ENCODE peak calls at places on chromosomes 5 and 9, in six cellular contexts. J, W, L, I, M and Y are unnamed samples.

GRCh38 chr5:55599148-55600050 is 64.6 kb upstream of the PLPP1 start:
- DNase-seq in J (no peak), W (no peak), L (peak; percentile 74), I (no peak), M (no peak), Y (no peak)

GRCh38 chr9:89309608-89310485 is 1.1 kb upstream of the CKS2 start:
- DNase-seq in J (no peak), W (no peak), L (peak; percentile 37), I (no peak), M (no peak), Y (peak; percentile 30)

GRCh38 chr9:79060726-79061125 is 511.0 kb upstream of the TLE4 start:
- DNase-seq in J (no peak), W (no peak), L (no peak), I (no peak), M (no peak), Y (no peak)

GRCh38 chr9:135474915-135475314 is 4.7 kb upstream of the PPP1R26 start:
- DNase-seq in J (peak; percentile 21), W (no peak), L (peak; percentile 25), I (peak; percentile 74), M (peak; percentile 60), Y (peak; percentile 25)

GRCh38 chr9:133558191-133559126 is 24.0 kb downstream of the ADAMTSL2 start:
- DNase-seq in J (peak; percentile 68), W (peak; percentile 32), L (peak; percentile 26), I (peak; percentile 67), M (no peak), Y (peak; percentile 58)

GRCh38 chr9:79633558-79633957 is 61.8 kb downstream of the TLE4 start:
- DNase-seq in J (no peak), W (no peak), L (no peak), I (no peak), M (no peak), Y (no peak)

GRCh38 chr9:12935714-12936113 is 160.9 kb downstream of the LURAP1L start:
- DNase-seq in J (no peak), W (no peak), L (peak; percentile 59), I (no peak), M (no peak), Y (no peak)

GRCh38 chr9:135524130-135524861 is 3.1 kb downstream of the LCN1 start:
- DNase-seq in J (no peak), W (no peak), L (no peak), I (no peak), M (no peak), Y (no peak)

GRCh38 chr5:64947031-64947430 is 178.3 kb downstream of the CWC27 start:
- DNase-seq in J (peak; percentile 22), W (no peak), L (peak; percentile 81), I (no peak), M (no peak), Y (no peak)

GRCh38 chr9:89463986-89464901 is 33.7 kb downstream of the SEMA4D start:
- DNase-seq in J (no peak), W (peak; percentile 85), L (no peak), I (no peak), M (no peak), Y (peak; percentile 89)

GRCh38 chr9:124658165-124659017 is 112.7 kb downstream of the NR6A1 start:
- DNase-seq in J (peak; percentile 76), W (peak; percentile 93), L (peak; percentile 95), I (peak; percentile 23), M (peak; percentile 97), Y (peak; percentile 96)

GRCh38 chr5:81782811-81783210 is 31.9 kb upstream of the SSBP2 start:
- DNase-seq in J (no peak), W (no peak), L (no peak), I (no peak), M (no peak), Y (peak; percentile 43)

GRCh38 chr9:134358026-134358967 is 32.0 kb downstream of the RXRA start:
- DNase-seq in J (no peak), W (no peak), L (no peak), I (no peak), M (no peak), Y (peak; percentile 63)

GRCh38 chr9:121837113-121838010 is 185.9 kb downstream of the DAB2IP start:
- DNase-seq in J (no peak), W (no peak), L (no peak), I (no peak), M (no peak), Y (no peak)

DNA sequence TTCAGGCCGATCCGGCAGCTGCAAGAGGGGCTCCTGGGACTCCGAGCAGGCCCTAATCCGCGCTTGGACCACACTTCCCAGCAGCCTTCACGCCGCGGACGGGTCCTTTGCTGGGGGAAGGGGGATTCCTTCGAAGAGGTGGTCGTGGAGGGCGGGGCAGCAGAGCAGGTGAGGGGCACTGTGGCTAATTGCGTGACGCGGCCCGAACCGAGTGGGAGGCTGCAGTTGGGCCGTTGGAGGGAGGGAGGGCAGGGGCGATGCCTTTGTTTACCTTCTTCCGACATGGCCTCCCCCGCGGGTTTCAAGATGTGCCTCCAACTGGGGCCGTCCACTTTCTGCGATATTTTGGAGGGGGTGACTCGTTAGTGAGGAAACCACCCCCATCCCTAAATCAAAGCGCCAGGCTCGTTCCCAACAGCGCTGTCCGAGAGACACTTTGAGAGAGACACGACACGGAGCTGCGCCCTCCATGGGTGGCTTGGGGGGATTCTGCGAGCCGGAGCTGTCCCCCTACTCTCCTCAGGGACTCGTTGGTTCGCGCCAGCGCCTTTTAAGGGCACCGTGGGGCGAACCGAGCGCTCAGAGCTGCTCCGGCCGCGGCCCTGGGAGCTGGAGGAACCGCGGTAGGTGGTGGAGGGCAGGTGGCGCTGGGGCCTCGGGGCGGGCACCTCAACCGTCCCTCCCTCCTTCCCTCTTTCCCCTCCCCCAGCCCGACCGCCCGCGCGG is at the start of gene FAM53C:
- DNase-seq in J (peak; percentile 83), W (peak; percentile 79), L (peak; percentile 95), I (no peak), M (peak; percentile 93), Y (peak; percentile 93)
- TF ChIP-seq CTCF in J (peak; percentile 36), W (no peak), L (no peak), I (no peak), M (no peak), Y (no peak)

DNA sequence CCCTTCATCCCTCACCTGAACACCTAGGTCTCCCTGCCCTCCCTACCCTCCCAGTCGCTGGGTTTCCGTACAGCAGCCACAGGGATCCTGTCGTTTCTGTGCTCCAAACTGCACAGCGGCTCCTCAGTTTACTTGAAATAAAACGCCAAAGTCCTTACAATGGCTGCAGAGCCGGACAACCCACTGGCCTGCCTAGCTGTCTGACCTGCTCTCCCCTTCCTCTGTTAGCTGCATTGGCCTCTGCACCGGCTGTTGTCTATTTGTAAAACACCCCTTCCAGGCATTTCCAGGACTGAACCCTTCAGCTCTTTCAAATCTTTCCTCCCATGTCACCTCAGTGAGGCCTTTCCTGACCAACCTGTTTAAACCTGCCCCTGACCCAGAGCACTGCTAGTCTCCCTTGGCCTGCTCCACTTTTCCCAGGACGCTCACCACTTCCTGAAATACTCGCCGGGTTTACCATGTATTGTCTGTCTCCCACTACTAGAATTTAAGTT is 9.1 kb upstream of the MGAT1 start:
- DNase-seq in J (no peak), W (no peak), L (no peak), I (no peak), M (no peak), Y (no peak)
- H3K4me3 ChIP-seq in J (peak overlapping the region; percentile 57), W (peak overlapping the region; percentile 75), L (no peak overlapping the region), I (peak overlapping the region; percentile 68), M (peak overlapping the region; percentile 76), Y (no peak overlapping the region)

DNA sequence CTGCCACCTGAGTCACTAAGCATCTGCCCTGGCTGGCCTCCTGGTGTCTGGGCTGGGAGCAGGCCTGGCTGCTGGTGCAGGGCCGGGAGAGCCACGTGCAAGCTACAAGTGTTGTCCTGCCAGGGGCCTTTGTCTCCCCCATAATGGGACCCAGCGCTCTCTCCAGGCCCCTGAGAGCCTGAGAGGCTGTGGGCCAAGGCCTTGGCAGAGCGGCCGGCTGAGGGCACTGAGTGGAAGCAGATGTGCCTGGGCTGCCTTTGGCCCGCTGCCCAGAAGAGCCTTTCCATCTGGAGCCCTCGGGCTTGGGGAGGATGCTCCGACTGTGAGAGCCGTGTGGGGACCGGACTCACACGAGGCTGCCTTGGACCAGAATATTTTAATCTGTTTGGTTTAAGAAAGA is 185.5 kb downstream of the RGS3 start:
- DNase-seq in J (no peak), W (no peak), L (peak; percentile 64), I (no peak), M (no peak), Y (no peak)
- TF ChIP-seq MYC in J (no peak), W (no peak), L (no peak), I (no peak), M (no peak), Y (no peak)

GRCh38 chr5:161924270-161924669 is 76.3 kb downstream of the GABRA1 start:
- DNase-seq in J (no peak), W (no peak), L (no peak), I (no peak), M (no peak), Y (no peak)

GRCh38 chr5:161921781-161922180 is 73.9 kb downstream of the GABRA1 start:
- DNase-seq in J (no peak), W (no peak), L (no peak), I (no peak), M (no peak), Y (no peak)

DNA sequence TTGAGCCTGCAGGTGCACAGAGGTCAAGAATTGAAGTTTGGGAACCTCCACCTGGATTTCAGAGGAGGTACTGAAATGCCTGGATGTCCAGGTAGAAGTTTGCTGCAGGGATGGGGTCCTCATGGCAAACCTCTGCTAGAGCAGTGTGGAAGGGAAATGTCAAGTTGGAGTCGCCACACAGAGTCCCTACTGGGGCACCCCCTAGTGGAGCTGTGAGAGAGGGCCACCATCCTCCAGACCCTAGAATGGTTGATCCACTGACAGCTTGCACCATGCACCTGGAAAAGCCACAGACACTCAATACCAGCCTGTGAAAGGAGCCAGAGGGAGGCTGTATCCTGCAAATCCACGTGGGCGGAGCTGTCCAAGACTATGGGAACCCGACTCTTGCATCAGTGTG is 78.0 kb downstream of the GABRA1 start:
- DNase-seq in J (no peak), W (no peak), L (no peak), I (no peak), M (no peak), Y (peak; percentile 7)
- TF ChIP-seq CTCF in J (no peak), W (peak; percentile 26), L (no peak), I (no peak), M (no peak), Y (peak; percentile 29)

DNA sequence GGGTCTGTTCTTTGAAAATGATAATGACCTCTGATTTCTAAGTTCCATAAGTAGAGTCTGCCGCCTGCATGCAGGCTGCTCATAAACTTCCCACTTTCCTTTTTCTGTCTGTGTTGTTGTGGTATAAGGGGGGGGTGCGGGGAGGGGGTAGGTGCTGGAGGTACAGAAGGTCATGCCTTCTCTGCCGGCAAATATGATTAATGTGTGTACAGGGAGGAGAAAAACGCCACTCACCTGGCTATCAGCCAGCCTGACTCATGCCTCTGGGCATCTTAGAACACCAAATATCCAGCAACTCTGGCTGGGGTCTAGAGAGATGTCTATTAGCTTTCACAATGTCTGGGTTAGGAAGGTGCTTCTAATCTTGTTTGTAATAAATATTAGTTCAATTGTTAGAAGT is 128.3 kb downstream of the EFNA5 start:
- DNase-seq in J (peak; percentile 61), W (peak; percentile 52), L (peak; percentile 98), I (no peak), M (peak; percentile 97), Y (no peak)
- H3K4me3 ChIP-seq in J (no peak overlapping the region), W (no peak overlapping the region), L (peak overlapping the region; percentile 55), I (no peak overlapping the region), M (peak overlapping the region; percentile 34), Y (no peak overlapping the region)

GRCh38 chr5:178309271-178310008 is 76.8 kb upstream of the PHYKPL start:
- DNase-seq in J (no peak), W (no peak), L (no peak), I (no peak), M (peak; percentile 14), Y (no peak)
- TF ChIP-seq MYC in J (no peak), W (no peak), L (no peak), I (no peak), M (no peak), Y (no peak)

GRCh38 chr5:38780950-38781349 is 64.9 kb upstream of the OSMR start:
- DNase-seq in J (no peak), W (no peak), L (peak; percentile 62), I (no peak), M (peak; percentile 39), Y (no peak)
- TF ChIP-seq CTCF in J (no peak), W (no peak), L (peak; percentile 10), I (no peak), M (peak; percentile 16), Y (no peak)